ENCODE peak calls at places on chromosomes 16 and 17, in nine cellular contexts. R is GM12865, J is NCI-H510A, O is caudate nucleus, K is body of pancreas, A is H9, E is colonic mucosa, B is heart left ventricle, U is glutamatergic neuron. I is an unnamed sample.

GRCh38 chr17:34542700-34543336 is 36.6 kb upstream of the TMEM132E start:
- DNase-seq in R (peak), J (no peak), O (no peak), K (peak), A (peak), E (peak), B (peak), U (no peak), I (peak)

GRCh38 chr17:50331085-50331791 is 14.7 kb upstream of the XYLT2 start:
- DNase-seq in R (peak), J (no peak), O (no peak), K (no peak), A (no peak), E (no peak), B (no peak), U (no peak), I (no peak)

GRCh38 chr16:79339863-79340262 is 260.7 kb downstream of the MAF start:
- DNase-seq in R (no peak), J (no peak), O (no peak), K (no peak), A (no peak), E (no peak), B (no peak), U (no peak), I (no peak)

GRCh38 chr16:8547756-8548155 is 42.6 kb downstream of the TMEM114 start:
- DNase-seq in R (no peak), J (no peak), O (no peak), K (no peak), A (no peak), E (no peak), B (no peak), U (no peak), I (no peak)

GRCh38 chr17:66018786-66019185 is 173.1 kb downstream of the CEP112 start:
- DNase-seq in R (no peak), J (no peak), O (no peak), K (no peak), A (no peak), E (no peak), B (no peak), U (no peak), I (no peak)

GRCh38 chr17:29341726-29342125 is 47.8 kb upstream of the NUFIP2 start:
- DNase-seq in R (no peak), J (no peak), O (no peak), K (no peak), A (no peak), E (no peak), B (no peak), U (no peak), I (no peak)

GRCh38 chr16:11743308-11744074 is 834 bp upstream of the TXNDC11 start:
- DNase-seq in R (peak), J (no peak), O (peak), K (peak), A (no peak), E (peak), B (peak), U (no peak), I (no peak)

GRCh38 chr17:8994319-8994718 is 27.0 kb upstream of the NTN1 start:
- DNase-seq in R (peak), J (no peak), O (peak), K (peak), A (peak), E (peak), B (peak), U (peak), I (no peak)

GRCh38 chr16:8863594-8864424 is 5.0 kb downstream of the CARHSP1 start:
- DNase-seq in R (no peak), J (no peak), O (peak), K (peak), A (peak), E (peak), B (peak), U (no peak), I (peak)

GRCh38 chr17:38908676-38909181 is 16.7 kb upstream of the LASP1NB start:
- DNase-seq in R (peak), J (no peak), O (no peak), K (no peak), A (no peak), E (no peak), B (no peak), U (no peak), I (no peak)

GRCh38 chr17:16282522-16282921 is 65.5 kb downstream of the PIGL start:
- DNase-seq in R (no peak), J (no peak), O (no peak), K (no peak), A (no peak), E (no peak), B (no peak), U (no peak), I (no peak)

GRCh38 chr16:46745594-46745993 is 2.5 kb downstream of the MYLK3 start:
- DNase-seq in R (no peak), J (no peak), O (no peak), K (no peak), A (no peak), E (no peak), B (no peak), U (no peak), I (no peak)

GRCh38 chr17:72432143-72432604 is 311.4 kb downstream of the SOX9 start:
- DNase-seq in R (no peak), J (peak), O (no peak), K (no peak), A (peak), E (peak), B (no peak), U (no peak), I (no peak)

GRCh38 chr17:76473541-76473985 is 6.2 kb downstream of the AANAT start:
- DNase-seq in R (peak), J (no peak), O (no peak), K (no peak), A (peak), E (no peak), B (no peak), U (peak), I (no peak)

GRCh38 chr16:1221628-1222552 is 3.2 kb downstream of the TPSG1 start:
- DNase-seq in R (no peak), J (no peak), O (peak), K (no peak), A (no peak), E (no peak), B (no peak), U (no peak), I (peak)

GRCh38 chr17:19024101-19025078 is 19.8 kb upstream of the FAM83G start:
- DNase-seq in R (no peak), J (no peak), O (no peak), K (no peak), A (no peak), E (no peak), B (peak), U (peak), I (no peak)

GRCh38 chr17:43530303-43531081 is 15.6 kb downstream of the ETV4 start:
- DNase-seq in R (no peak), J (peak), O (no peak), K (peak), A (peak), E (no peak), B (peak), U (peak), I (no peak)

GRCh38 chr17:75697651-75698291 is 23.5 kb upstream of the ITGB4 start:
- DNase-seq in R (no peak), J (no peak), O (peak), K (peak), A (no peak), E (peak), B (no peak), U (no peak), I (peak)

GRCh38 chr16:745739-746138 is 4.9 kb upstream of the CIAO3 start:
- DNase-seq in R (no peak), J (no peak), O (no peak), K (no peak), A (peak), E (no peak), B (no peak), U (no peak), I (no peak)

GRCh38 chr17:80114758-80115157 is 13.4 kb downstream of the GAA start:
- DNase-seq in R (no peak), J (no peak), O (no peak), K (no peak), A (no peak), E (no peak), B (no peak), U (no peak), I (no peak)

GRCh38 chr17:78515480-78515879 is 61.7 kb downstream of the DNAH17 start:
- DNase-seq in R (no peak), J (no peak), O (no peak), K (no peak), A (no peak), E (no peak), B (no peak), U (no peak), I (no peak)

GRCh38 chr17:45942284-45942683 is 47.9 kb downstream of the MAPT start:
- DNase-seq in R (no peak), J (no peak), O (peak), K (peak), A (no peak), E (no peak), B (peak), U (peak), I (peak)

GRCh38 chr17:78966123-78966813 is 13.5 kb downstream of the LGALS3BP start:
- DNase-seq in R (no peak), J (no peak), O (no peak), K (no peak), A (peak), E (peak), B (no peak), U (no peak), I (no peak)

GRCh38 chr17:79513805-79514535 is 96.9 kb downstream of the RBFOX3 start:
- DNase-seq in R (no peak), J (no peak), O (no peak), K (no peak), A (no peak), E (no peak), B (no peak), U (no peak), I (no peak)

GRCh38 chr17:19250421-19251141 is 13.4 kb downstream of the EPN2 start:
- DNase-seq in R (no peak), J (no peak), O (peak), K (no peak), A (no peak), E (no peak), B (peak), U (no peak), I (peak)

GRCh38 chr16:21652451-21652850 is at the start of gene IGSF6:
- DNase-seq in R (no peak), J (no peak), O (no peak), K (no peak), A (no peak), E (no peak), B (no peak), U (no peak), I (no peak)

GRCh38 chr16:5296163-5296562 is 198.6 kb upstream of the EEF2KMT start:
- DNase-seq in R (no peak), J (no peak), O (no peak), K (no peak), A (no peak), E (no peak), B (no peak), U (no peak), I (no peak)